ENCODE peak calls at places on chromosomes 11 and 22, in eight cellular contexts. K is neuronal stem cell, G is kidney, U is fibroblast of lung, S is IMR-90, F is colonic mucosa, X is MM.1S, O is PC-3. I is an unnamed sample.

GRCh38 chr11:103803062-103803461 is 233.4 kb upstream of the DDI1 start:
- DNase-seq in S (peak; percentile 44), K (no peak), O (no peak), X (no peak), G (no peak), U (no peak), F (no peak), I (no peak)

GRCh38 chr11:82043316-82043715 is 690.3 kb downstream of the FAM181B start:
- DNase-seq in G (no peak), F (no peak), S (no peak), O (no peak), X (no peak), U (peak; percentile 35), K (no peak), I (no peak)

GRCh38 chr11:76444384-76445121 is at the start of gene EMSY:
- DNase-seq in S (peak; percentile 100), K (peak; percentile 99), X (peak; percentile 96), G (peak; percentile 99), F (peak; percentile 97), O (peak; percentile 99), U (peak; percentile 100), I (peak; percentile 99)

GRCh38 chr22:34812631-34813030 is 253.3 kb upstream of the ISX start:
- DNase-seq in X (no peak), U (no peak), S (no peak), F (no peak), K (no peak), O (no peak), G (no peak), I (no peak)

GRCh38 chr11:17599460-17599925 is 52.4 kb downstream of the OTOG start:
- DNase-seq in X (no peak), U (no peak), G (no peak), K (no peak), F (no peak), O (no peak), S (no peak), I (no peak)

GRCh38 chr22:45844949-45845613 is 131.9 kb downstream of the WNT7B start:
- DNase-seq in K (peak; percentile 45), U (no peak), X (no peak), G (no peak), O (no peak), S (no peak), F (no peak), I (no peak)

GRCh38 chr11:47067401-47067800 is 109.3 kb downstream of the ARFGAP2 start:
- DNase-seq in O (no peak), S (no peak), K (no peak), X (no peak), F (no peak), G (no peak), U (no peak), I (no peak)

GRCh38 chr22:48748860-48749554 is 1078.7 kb downstream of the BRD1 start:
- DNase-seq in O (no peak), F (no peak), X (no peak), K (no peak), G (no peak), U (no peak), S (no peak), I (no peak)

GRCh38 chr11:71251761-71252433 is 480 bp downstream of the SHANK2 start:
- DNase-seq in S (no peak), K (peak; percentile 63), U (no peak), G (no peak), F (peak; percentile 55), O (peak; percentile 59), X (no peak), I (peak; percentile 52)

GRCh38 chr11:45391168-45391850 is 105.2 kb upstream of the SYT13 start:
- DNase-seq in F (no peak), S (no peak), G (no peak), K (no peak), U (no peak), O (no peak), X (peak; percentile 18), I (no peak)

GRCh38 chr11:29300441-29300840 is 716.4 kb downstream of the KCNA4 start:
- DNase-seq in F (no peak), G (no peak), O (peak; percentile 85), U (peak; percentile 30), K (no peak), S (peak; percentile 96), X (no peak), I (peak; percentile 55)
- H3K4me3 ChIP-seq in F (no peak overlapping the region), G (no peak overlapping the region), O (peak overlapping the region; percentile 11), U (no peak overlapping the region), K (no peak overlapping the region), S (no peak overlapping the region), X (no peak overlapping the region), I (no peak overlapping the region)

GRCh38 chr11:86743223-86744118 is 56.9 kb upstream of the PRSS23 start:
- DNase-seq in X (no peak), G (peak; percentile 78), O (peak; percentile 95), K (no peak), F (peak; percentile 27), U (peak; percentile 97), S (peak; percentile 99), I (peak; percentile 93)
- H3K4me1 ChIP-seq in X (no peaks in the 10 kb centered on the region), G (peaks cover 14% of the 10 kb centered on the region), O (peaks cover 64% of the 10 kb centered on the region), K (peaks cover 14% of the 10 kb centered on the region), F (no peaks in the 10 kb centered on the region), U (peaks cover 47% of the 10 kb centered on the region), S (peaks cover 36% of the 10 kb centered on the region), I (peaks cover 79% of the 10 kb centered on the region)

GRCh38 chr11:93850585-93851018 is at the start of gene VSTM5:
- DNase-seq in X (no peak), U (no peak), S (no peak), F (peak; percentile 56), K (no peak), O (peak; percentile 92), G (no peak), I (no peak)
- H3K9ac ChIP-seq in X (no peak within 1 kb of the TSS), U (peak within 1 kb of the TSS; percentile 42), S (peak within 1 kb of the TSS; percentile 40), F (peak within 1 kb of the TSS; percentile 70), K (no peak within 1 kb of the TSS), O (peak within 1 kb of the TSS; percentile 95), G (no peak within 1 kb of the TSS), I (peak within 1 kb of the TSS; percentile 68)

GRCh38 chr11:12687216-12687623 is 13.0 kb downstream of the TEAD1 start:
- DNase-seq in F (no peak), O (peak; percentile 57), S (no peak), X (no peak), G (no peak), U (no peak), K (no peak), I (no peak)
- H3K4me3 ChIP-seq in F (no peak overlapping the region), O (no peak overlapping the region), S (no peak overlapping the region), X (no peak overlapping the region), G (no peak overlapping the region), U (no peak overlapping the region), K (no peak overlapping the region), I (no peak overlapping the region)

DNA sequence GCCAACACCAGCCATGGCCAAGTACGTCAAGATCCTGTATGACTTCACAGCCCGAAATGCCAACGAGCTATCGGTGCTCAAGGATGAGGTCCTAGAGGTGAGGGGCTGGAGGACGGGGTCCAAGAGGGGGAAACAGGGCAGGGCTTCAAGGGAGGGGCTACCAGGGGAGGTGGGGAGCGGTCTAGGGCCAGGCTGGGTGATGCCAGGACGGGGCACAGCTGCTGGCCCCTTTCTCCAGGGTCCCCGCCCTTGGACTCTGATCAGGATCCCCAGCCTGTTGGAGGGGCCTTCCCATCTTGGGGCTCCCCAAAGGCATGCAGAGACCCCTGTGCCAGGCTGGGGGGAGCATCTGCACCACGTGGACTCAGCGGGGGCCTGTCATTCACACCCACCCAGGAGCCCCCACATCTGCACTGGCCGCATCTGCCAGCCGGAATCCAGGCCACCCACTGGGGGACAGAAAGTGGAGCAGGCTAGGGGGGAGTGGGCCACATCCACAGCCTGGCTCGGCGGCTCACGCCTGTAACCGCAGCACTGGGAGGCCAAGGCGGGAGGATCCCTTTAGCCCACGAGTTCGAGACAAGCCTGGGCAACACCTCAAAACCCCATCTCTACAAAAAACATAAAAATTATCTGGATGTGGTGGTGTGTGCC is 18.8 kb downstream of the EPS8L2 start:
- DNase-seq in G (peak; percentile 73), O (no peak), U (no peak), S (no peak), X (no peak), K (no peak), F (no peak), I (no peak)
- H3K4me1 ChIP-seq in G (peaks cover 5% of the 10 kb centered on the region), O (peaks cover 17% of the 10 kb centered on the region), U (peaks cover 16% of the 10 kb centered on the region), S (peaks cover 6% of the 10 kb centered on the region), X (peaks cover 20% of the 10 kb centered on the region), K (peaks cover 14% of the 10 kb centered on the region), F (peaks cover 47% of the 10 kb centered on the region), I (peaks cover 31% of the 10 kb centered on the region)

GRCh38 chr11:20547411-20547810 is 52.0 kb upstream of the SLC6A5 start:
- DNase-seq in F (no peak), S (no peak), O (no peak), K (no peak), X (no peak), U (no peak), G (no peak), I (no peak)
- H3K9ac ChIP-seq in F (no peak overlapping the region), S (no peak overlapping the region), O (no peak overlapping the region), K (no peak overlapping the region), X (no peak overlapping the region), U (no peak overlapping the region), G (no peak overlapping the region), I (no peak overlapping the region)

GRCh38 chr22:17158568-17159503 is at the start of gene HDHD5:
- DNase-seq in G (peak; percentile 97), K (peak; percentile 87), X (peak; percentile 89), O (peak; percentile 75), U (peak; percentile 86), F (peak; percentile 93), S (peak; percentile 82), I (peak; percentile 94)

GRCh38 chr22:17155941-17156340 is 3.1 kb downstream of the HDHD5 start:
- DNase-seq in F (no peak), G (no peak), U (no peak), X (no peak), K (no peak), S (no peak), O (no peak), I (no peak)

GRCh38 chr22:17159504-17159951 is 451 bp upstream of the HDHD5 start:
- DNase-seq in K (no peak), F (peak; percentile 69), S (peak; percentile 47), U (peak; percentile 38), O (peak; percentile 61), X (no peak), G (peak; percentile 83), I (peak; percentile 35)

GRCh38 chr22:17158176-17158567 is 905 bp downstream of the HDHD5 start:
- DNase-seq in X (no peak), U (no peak), K (no peak), O (no peak), F (no peak), G (no peak), S (no peak), I (no peak)

DNA sequence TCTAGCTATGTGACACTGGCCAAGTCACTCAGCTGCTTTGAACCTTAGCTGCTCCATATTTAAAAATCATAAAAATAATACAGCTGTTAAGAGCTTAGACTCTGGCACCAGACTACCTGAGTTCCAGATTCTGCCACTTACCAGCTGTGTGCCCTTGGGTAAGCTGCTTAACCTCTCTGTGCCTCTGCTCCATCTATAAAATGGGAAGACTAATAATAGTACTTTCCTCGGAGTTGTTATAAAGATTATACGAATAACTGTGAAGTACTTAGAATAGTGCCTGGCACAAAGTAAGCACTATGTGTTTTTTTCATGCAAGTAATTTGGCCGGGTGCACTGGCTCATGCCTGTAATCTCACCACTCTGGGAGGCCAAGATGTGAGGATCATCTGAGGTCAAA is 1.4 kb downstream of the HDHD5 start:
- DNase-seq in F (no peak), O (no peak), X (no peak), U (no peak), S (no peak), G (no peak), K (no peak), I (no peak)
- H3K4me3 ChIP-seq in F (peak overlapping the region; percentile 74), O (peak overlapping the region; percentile 83), X (no peak overlapping the region), U (no peak overlapping the region), S (no peak overlapping the region), G (peak overlapping the region; percentile 78), K (peak overlapping the region; percentile 69), I (peak overlapping the region; percentile 89)